ENCODE peak calls at places on chromosomes 2 and 18, in six cellular contexts. One of them, this sample, is unnamed.
A peak's percentile ranks its signal among the peaks of the same experiment; 100 is the strongest.

GRCh38 chr2:105385703-105386540 is 12.9 kb downstream of the FHL2 start:
- DNase-seq in Peyer's patch: no peak
- DNase-seq in left colon: peak; percentile 79
- DNase-seq in NAMALWA: no peak
- DNase-seq in hippocampal formation: no peak
- DNase-seq in A673: no peak
- DNase-seq in this sample: no peak

GRCh38 chr18:51150430-51150746 is 47.1 kb downstream of the MEX3C start:
- DNase-seq in Peyer's patch: no peak
- DNase-seq in left colon: no peak
- DNase-seq in NAMALWA: no peak
- DNase-seq in hippocampal formation: no peak
- DNase-seq in A673: no peak
- DNase-seq in this sample: no peak

GRCh38 chr18:24051256-24051947 is 36.8 kb downstream of the TTC39C start:
- DNase-seq in Peyer's patch: no peak
- DNase-seq in left colon: no peak
- DNase-seq in NAMALWA: no peak
- DNase-seq in hippocampal formation: no peak
- DNase-seq in A673: no peak
- DNase-seq in this sample: no peak

GRCh38 chr18:5891361-5892215 is 3.7 kb downstream of the TMEM200C start:
- DNase-seq in Peyer's patch: no peak
- DNase-seq in left colon: no peak
- DNase-seq in NAMALWA: no peak
- DNase-seq in hippocampal formation: no peak
- DNase-seq in A673: no peak
- DNase-seq in this sample: no peak

GRCh38 chr2:164826293-164827243 is 15.1 kb downstream of the COBLL1 start:
- DNase-seq in Peyer's patch: no peak
- DNase-seq in left colon: peak; percentile 64
- DNase-seq in NAMALWA: no peak
- DNase-seq in hippocampal formation: no peak
- DNase-seq in A673: peak; percentile 64
- DNase-seq in this sample: no peak

GRCh38 chr2:46615555-46616487 is 136.5 kb downstream of the TMEM247 start:
- DNase-seq in Peyer's patch: peak; percentile 34
- DNase-seq in left colon: peak; percentile 27
- DNase-seq in NAMALWA: no peak
- DNase-seq in hippocampal formation: peak; percentile 14
- DNase-seq in A673: peak; percentile 29
- DNase-seq in this sample: peak; percentile 59

GRCh38 chr2:108944601-108945241 is 44.3 kb downstream of the EDAR start:
- DNase-seq in Peyer's patch: no peak
- DNase-seq in left colon: no peak
- DNase-seq in NAMALWA: no peak
- DNase-seq in hippocampal formation: no peak
- DNase-seq in A673: no peak
- DNase-seq in this sample: no peak

GRCh38 chr2:181738074-181738473 is 57.8 kb upstream of the NEUROD1 start:
- DNase-seq in Peyer's patch: no peak
- DNase-seq in left colon: no peak
- DNase-seq in NAMALWA: peak; percentile 40
- DNase-seq in hippocampal formation: no peak
- DNase-seq in A673: peak; percentile 54
- DNase-seq in this sample: peak; percentile 73

GRCh38 chr2:48018480-48018879 is 112.2 kb upstream of the FBXO11 start:
- DNase-seq in Peyer's patch: no peak
- DNase-seq in left colon: no peak
- DNase-seq in NAMALWA: no peak
- DNase-seq in hippocampal formation: no peak
- DNase-seq in A673: no peak
- DNase-seq in this sample: peak; percentile 25

GRCh38 chr18:61842146-61842545 is 50.7 kb downstream of the RNF152 start:
- DNase-seq in Peyer's patch: no peak
- DNase-seq in left colon: no peak
- DNase-seq in NAMALWA: no peak
- DNase-seq in hippocampal formation: peak; percentile 65
- DNase-seq in A673: peak; percentile 75
- DNase-seq in this sample: no peak

GRCh38 chr18:46212398-46212797 is 108.2 kb downstream of the HAUS1 start:
- DNase-seq in Peyer's patch: no peak
- DNase-seq in left colon: no peak
- DNase-seq in NAMALWA: no peak
- DNase-seq in hippocampal formation: no peak
- DNase-seq in A673: no peak
- DNase-seq in this sample: no peak

GRCh38 chr2:205695460-205695979 is 13.2 kb downstream of the NRP2 start:
- DNase-seq in Peyer's patch: no peak
- DNase-seq in left colon: no peak
- DNase-seq in NAMALWA: no peak
- DNase-seq in hippocampal formation: no peak
- DNase-seq in A673: no peak
- DNase-seq in this sample: no peak

GRCh38 chr18:48843162-48843561 is 107.6 kb downstream of the SMAD7 start:
- DNase-seq in Peyer's patch: no peak
- DNase-seq in left colon: no peak
- DNase-seq in NAMALWA: no peak
- DNase-seq in hippocampal formation: no peak
- DNase-seq in A673: no peak
- DNase-seq in this sample: no peak

GRCh38 chr2:227411320-227411989 is 23.7 kb upstream of the SCYGR1 start:
- DNase-seq in Peyer's patch: no peak
- DNase-seq in left colon: no peak
- DNase-seq in NAMALWA: no peak
- DNase-seq in hippocampal formation: no peak
- DNase-seq in A673: no peak
- DNase-seq in this sample: no peak

GRCh38 chr2:131493199-131494018 is 1.2 kb upstream of the MZT2A start:
- DNase-seq in Peyer's patch: no peak
- DNase-seq in left colon: no peak
- DNase-seq in NAMALWA: peak; percentile 14
- DNase-seq in hippocampal formation: no peak
- DNase-seq in A673: no peak
- DNase-seq in this sample: peak; percentile 54